ENCODE peak calls at places on chromosomes 6 and 20, in seven cellular contexts. One of them, this sample, is unnamed.

GRCh38 chr20:23061713-23062561 is 12.5 kb upstream of the THBD start:
- DNase-seq in ovary: peak; percentile 67
- DNase-seq in psoas muscle: peak; percentile 62
- DNase-seq in hepatocyte: peak; percentile 70
- DNase-seq in A549: peak; percentile 75
- DNase-seq in uterus: peak; percentile 40
- DNase-seq in RWPE2: no peak
- DNase-seq in this sample: no peak

GRCh38 chr6:128508588-128509296 is 11.7 kb downstream of the PTPRK start:
- DNase-seq in A549: peak; percentile 86
- DNase-seq in psoas muscle: no peak
- DNase-seq in RWPE2: peak; percentile 73
- DNase-seq in ovary: no peak
- DNase-seq in uterus: no peak
- DNase-seq in hepatocyte: peak; percentile 48
- DNase-seq in this sample: peak; percentile 82

GRCh38 chr6:156628805-156629204 is 148.4 kb upstream of the ARID1B start:
- DNase-seq in ovary: no peak
- DNase-seq in uterus: no peak
- DNase-seq in A549: no peak
- DNase-seq in RWPE2: no peak
- DNase-seq in psoas muscle: no peak
- DNase-seq in hepatocyte: no peak
- DNase-seq in this sample: no peak

GRCh38 chr6:82013561-82014275 is 233.8 kb downstream of the IBTK start:
- DNase-seq in uterus: peak; percentile 38
- DNase-seq in hepatocyte: no peak
- DNase-seq in A549: no peak
- DNase-seq in RWPE2: no peak
- DNase-seq in psoas muscle: no peak
- DNase-seq in ovary: peak; percentile 51
- DNase-seq in this sample: no peak

GRCh38 chr6:56246941-56247653 is at the start of gene COL21A1:
- DNase-seq in psoas muscle: peak; percentile 58
- DNase-seq in RWPE2: no peak
- DNase-seq in uterus: peak; percentile 70
- DNase-seq in A549: peak; percentile 24
- DNase-seq in hepatocyte: peak; percentile 69
- DNase-seq in ovary: peak; percentile 59
- DNase-seq in this sample: no peak

GRCh38 chr20:45934046-45934586 is 367 bp upstream of the PCIF1 start:
- DNase-seq in A549: peak; percentile 61
- DNase-seq in psoas muscle: peak; percentile 87
- DNase-seq in hepatocyte: peak; percentile 66
- DNase-seq in ovary: peak; percentile 73
- DNase-seq in RWPE2: peak; percentile 87
- DNase-seq in uterus: peak; percentile 72
- DNase-seq in this sample: no peak

GRCh38 chr6:10510592-10511367 is 10.4 kb upstream of the GCNT2 start:
- DNase-seq in uterus: peak; percentile 22
- DNase-seq in psoas muscle: peak; percentile 70
- DNase-seq in ovary: no peak
- DNase-seq in A549: peak; percentile 63
- DNase-seq in RWPE2: peak; percentile 62
- DNase-seq in hepatocyte: peak; percentile 80
- DNase-seq in this sample: no peak

GRCh38 chr6:31111712-31112111 is 663 bp downstream of the C6orf15 start:
- DNase-seq in RWPE2: no peak
- DNase-seq in hepatocyte: no peak
- DNase-seq in ovary: no peak
- DNase-seq in uterus: no peak
- DNase-seq in A549: no peak
- DNase-seq in psoas muscle: no peak
- DNase-seq in this sample: no peak

GRCh38 chr6:138526822-138527235 is 27.5 kb upstream of the NHSL1 start:
- DNase-seq in A549: no peak
- DNase-seq in ovary: no peak
- DNase-seq in uterus: no peak
- DNase-seq in RWPE2: no peak
- DNase-seq in hepatocyte: peak; percentile 16
- DNase-seq in psoas muscle: no peak
- DNase-seq in this sample: no peak

GRCh38 chr6:40343887-40344565 is 243.1 kb downstream of the LRFN2 start:
- DNase-seq in psoas muscle: no peak
- DNase-seq in RWPE2: no peak
- DNase-seq in ovary: no peak
- DNase-seq in uterus: no peak
- DNase-seq in hepatocyte: no peak
- DNase-seq in A549: no peak
- DNase-seq in this sample: no peak

DNA sequence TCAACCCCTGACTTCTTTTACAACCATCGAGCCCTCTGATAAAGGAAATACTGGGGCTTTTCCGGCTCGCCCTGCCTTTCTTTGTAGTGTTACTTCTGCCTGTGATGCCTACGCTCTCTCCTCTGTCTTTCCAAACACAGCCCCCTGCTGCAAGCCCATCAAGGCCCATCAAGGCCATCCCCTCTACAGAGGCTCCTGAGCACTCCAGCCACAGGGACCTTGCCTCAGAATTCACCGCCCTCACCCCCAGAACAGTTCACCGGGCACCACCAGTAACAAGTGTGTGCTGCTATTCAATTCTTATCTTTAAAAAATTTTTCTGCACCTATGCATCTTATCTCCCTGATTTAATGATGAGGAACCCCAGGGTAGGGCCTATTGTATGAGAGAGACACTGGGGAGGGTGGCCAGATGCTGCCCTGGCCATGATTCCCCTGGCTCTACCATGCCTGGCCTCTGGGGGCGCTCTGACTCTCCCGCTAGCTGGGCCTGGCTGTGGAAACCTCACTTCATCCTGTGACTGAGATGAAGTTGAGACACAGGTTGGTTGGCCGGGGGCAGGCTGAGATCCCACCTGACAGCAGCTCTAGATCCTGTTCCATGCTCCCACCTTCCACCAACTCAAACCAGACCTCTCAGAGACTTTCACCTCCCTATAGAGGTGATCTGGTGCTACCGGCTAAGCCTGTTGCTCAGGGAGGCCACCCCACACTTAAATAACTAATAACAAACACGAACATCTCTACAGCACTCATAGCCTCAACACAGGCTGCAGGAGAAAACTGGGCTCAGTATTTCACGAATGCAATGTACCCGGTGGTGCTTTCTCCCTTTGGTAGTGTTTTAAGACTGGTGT is 19.2 kb upstream of the GLP1R start:
- DNase-seq in hepatocyte: peak; percentile 31
- DNase-seq in ovary: no peak
- DNase-seq in psoas muscle: no peak
- DNase-seq in uterus: no peak
- DNase-seq in RWPE2: no peak
- DNase-seq in A549: peak; percentile 4
- DNase-seq in this sample: no peak
- TF ChIP-seq CTCF in hepatocyte: peak; percentile 48
- TF ChIP-seq CTCF in ovary: no peak
- TF ChIP-seq CTCF in psoas muscle: peak; percentile 33
- TF ChIP-seq CTCF in uterus: peak; percentile 6
- TF ChIP-seq CTCF in RWPE2: peak; percentile 76
- TF ChIP-seq CTCF in A549: peak; percentile 37
- TF ChIP-seq CTCF in this sample: peak; percentile 65

DNA sequence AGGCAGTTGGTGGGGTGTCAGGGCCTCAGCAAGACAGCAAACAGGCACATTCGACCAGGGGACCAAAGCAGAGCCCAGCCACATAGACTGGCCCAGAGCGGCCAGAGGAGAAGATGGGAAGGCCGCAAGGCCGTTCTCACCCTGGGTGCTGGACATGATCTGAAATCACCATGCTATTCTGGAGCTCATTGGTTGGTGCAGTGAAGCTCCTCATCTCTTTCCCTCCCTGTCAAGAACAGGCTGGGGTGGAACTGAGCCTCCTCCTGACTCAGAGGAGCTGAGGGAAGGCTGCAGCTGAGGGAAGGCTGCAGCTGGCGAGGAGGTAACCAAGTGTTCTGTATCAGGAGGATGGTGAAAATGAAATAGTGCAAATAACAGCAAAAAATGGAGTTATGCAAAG is 79.9 kb downstream of the AKAP7 start:
- DNase-seq in psoas muscle: no peak
- DNase-seq in ovary: no peak
- DNase-seq in A549: no peak
- DNase-seq in uterus: no peak
- DNase-seq in RWPE2: no peak
- DNase-seq in hepatocyte: no peak
- DNase-seq in this sample: no peak
- H3K27ac ChIP-seq in psoas muscle: no peak overlapping the region
- H3K27ac ChIP-seq in ovary: no peak overlapping the region
- H3K27ac ChIP-seq in A549: no peak overlapping the region
- H3K27ac ChIP-seq in uterus: no peak overlapping the region
- H3K27ac ChIP-seq in RWPE2: no peak overlapping the region
- H3K27ac ChIP-seq in hepatocyte: no peak overlapping the region
- H3K27ac ChIP-seq in this sample: no peak overlapping the region

DNA sequence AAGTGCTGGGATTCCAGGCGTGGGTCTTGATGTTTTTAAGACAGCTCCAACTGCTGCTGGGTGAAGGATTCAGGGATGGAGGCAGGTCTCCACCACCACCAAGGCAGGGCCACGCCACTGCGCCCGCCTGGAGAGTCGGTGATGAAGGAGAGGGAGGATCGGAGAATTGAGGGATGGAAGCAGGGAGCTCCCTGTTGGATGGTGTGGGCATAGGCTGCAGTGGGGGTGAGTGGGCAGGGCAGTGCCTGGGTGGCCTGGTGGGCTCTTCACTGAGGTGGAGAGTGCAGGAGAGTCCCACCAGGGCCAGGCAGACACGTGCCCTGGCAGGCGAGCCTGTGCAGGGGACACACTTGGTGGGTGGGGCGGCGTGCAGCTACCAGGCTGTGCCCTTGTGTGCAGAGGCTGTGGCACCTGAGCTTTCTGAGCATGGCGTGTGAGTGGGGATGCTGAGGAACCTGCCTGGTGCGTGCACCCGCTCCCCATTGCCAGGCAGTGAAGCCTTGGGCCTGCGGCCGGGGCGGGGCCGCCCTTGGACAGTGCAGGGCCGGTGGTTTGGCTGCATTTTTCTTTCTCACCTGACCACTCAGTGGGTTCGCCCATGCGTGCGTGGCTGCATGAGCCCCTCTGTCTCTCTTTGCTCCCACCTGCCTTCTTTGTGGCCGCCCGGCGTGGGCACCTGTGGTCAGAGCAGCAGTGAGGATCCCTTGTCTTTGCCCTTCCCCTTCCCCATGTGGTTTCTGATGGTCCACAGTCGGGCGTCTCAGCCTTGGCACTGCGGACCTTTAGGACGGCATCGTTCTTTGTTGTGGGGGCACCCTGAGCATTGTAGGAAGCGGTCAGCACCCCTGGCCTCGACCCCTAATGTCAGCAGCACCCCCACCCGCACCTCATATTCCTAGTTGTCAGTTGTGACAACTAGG is 11.3 kb downstream of the RBM38 start:
- DNase-seq in A549: no peak
- DNase-seq in uterus: no peak
- DNase-seq in hepatocyte: no peak
- DNase-seq in RWPE2: no peak
- DNase-seq in psoas muscle: peak; percentile 39
- DNase-seq in ovary: no peak
- DNase-seq in this sample: no peak
- H3K4me1 ChIP-seq in A549: no peaks in the 10 kb centered on the region
- H3K4me1 ChIP-seq in uterus: no peaks in the 10 kb centered on the region
- H3K4me1 ChIP-seq in hepatocyte: no peaks in the 10 kb centered on the region
- H3K4me1 ChIP-seq in RWPE2: no peaks in the 10 kb centered on the region
- H3K4me1 ChIP-seq in psoas muscle: peaks cover 87% of the 10 kb centered on the region
- H3K4me1 ChIP-seq in ovary: peaks cover 26% of the 10 kb centered on the region
- H3K4me1 ChIP-seq in this sample: no peaks in the 10 kb centered on the region

GRCh38 chr20:2089447-2089846 is 12.2 kb upstream of the STK35 start:
- DNase-seq in psoas muscle: no peak
- DNase-seq in A549: no peak
- DNase-seq in ovary: no peak
- DNase-seq in RWPE2: no peak
- DNase-seq in hepatocyte: no peak
- DNase-seq in uterus: no peak
- DNase-seq in this sample: no peak

GRCh38 chr20:2084703-2085102 is 16.9 kb upstream of the STK35 start:
- DNase-seq in hepatocyte: no peak
- DNase-seq in psoas muscle: no peak
- DNase-seq in RWPE2: no peak
- DNase-seq in A549: no peak
- DNase-seq in uterus: no peak
- DNase-seq in ovary: no peak
- DNase-seq in this sample: peak; percentile 1

GRCh38 chr20:2086980-2087377 is 14.6 kb upstream of the STK35 start:
- DNase-seq in ovary: no peak
- DNase-seq in RWPE2: no peak
- DNase-seq in A549: no peak
- DNase-seq in psoas muscle: no peak
- DNase-seq in hepatocyte: no peak
- DNase-seq in uterus: no peak
- DNase-seq in this sample: no peak

GRCh38 chr20:2088904-2089303 is 12.7 kb upstream of the STK35 start:
- DNase-seq in uterus: no peak
- DNase-seq in RWPE2: no peak
- DNase-seq in ovary: no peak
- DNase-seq in A549: no peak
- DNase-seq in hepatocyte: no peak
- DNase-seq in psoas muscle: no peak
- DNase-seq in this sample: no peak

DNA sequence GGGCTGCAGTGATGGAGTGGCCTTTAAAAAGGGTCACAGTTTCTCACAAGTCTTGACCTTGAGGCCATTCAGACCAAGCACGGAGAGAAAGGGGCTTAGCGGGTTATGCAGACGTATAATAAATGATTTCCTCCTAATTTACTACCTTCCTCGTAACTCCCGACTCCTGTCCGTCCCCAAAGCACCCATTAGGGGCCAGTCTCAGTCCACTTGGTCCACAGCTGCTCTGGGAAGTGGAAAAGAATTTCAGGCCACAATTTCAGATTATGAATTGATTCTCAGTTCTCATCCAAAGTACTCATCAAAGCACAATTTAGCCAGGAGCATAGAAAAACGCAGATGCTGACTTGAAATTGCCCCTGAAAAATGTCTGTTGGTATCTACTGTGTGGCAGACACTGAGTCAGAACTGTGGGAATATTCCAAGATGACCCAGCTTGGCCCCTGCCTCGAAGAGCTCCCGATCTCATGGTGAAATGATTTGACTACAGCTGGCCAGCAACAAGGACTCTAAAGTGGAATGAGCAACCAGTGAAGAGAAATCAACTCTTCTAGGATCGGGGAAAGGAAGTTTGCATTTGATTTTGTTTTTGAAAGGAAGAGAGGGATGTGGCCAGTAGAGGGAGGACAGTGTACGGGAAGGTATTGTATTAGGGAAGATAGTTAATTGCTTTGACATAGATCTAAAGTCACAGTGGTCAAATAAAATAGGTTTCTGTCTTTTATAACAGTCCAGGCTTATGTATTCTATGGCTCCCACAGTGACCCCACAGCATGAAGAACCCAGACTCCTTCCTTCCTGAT is 15.2 kb upstream of the STK35 start:
- DNase-seq in ovary: no peak
- DNase-seq in hepatocyte: no peak
- DNase-seq in uterus: no peak
- DNase-seq in A549: no peak
- DNase-seq in psoas muscle: no peak
- DNase-seq in RWPE2: no peak
- DNase-seq in this sample: no peak
- TF ChIP-seq CTCF in ovary: no peak
- TF ChIP-seq CTCF in hepatocyte: no peak
- TF ChIP-seq CTCF in uterus: peak; percentile 29
- TF ChIP-seq CTCF in A549: no peak
- TF ChIP-seq CTCF in psoas muscle: no peak
- TF ChIP-seq CTCF in RWPE2: peak; percentile 36
- TF ChIP-seq CTCF in this sample: peak; percentile 25

This sample was measured in foreskin keratinocyte.